ENCODE peak calls at places on chromosomes 11 and 22, in five cellular contexts. One of them, this sample, is unnamed. For H3K4me1, the result is how much of the 10 kb centered on the place peaks cover.

GRCh38 chr11:75200051-75200450 is 40.5 kb upstream of the TPBGL start:
- DNase-seq in cardiac muscle cell: no peak
- DNase-seq in colonic mucosa: peak
- DNase-seq in foreskin keratinocyte: no peak
- DNase-seq in tibial artery: no peak
- DNase-seq in this sample: no peak

GRCh38 chr22:46661221-46661851 is 41.1 kb downstream of the GRAMD4 start:
- DNase-seq in cardiac muscle cell: peak
- DNase-seq in colonic mucosa: peak
- DNase-seq in foreskin keratinocyte: peak
- DNase-seq in tibial artery: no peak
- DNase-seq in this sample: no peak

GRCh38 chr11:116224154-116224888 is 548.5 kb downstream of the BUD13 start:
- DNase-seq in cardiac muscle cell: peak
- DNase-seq in colonic mucosa: peak
- DNase-seq in foreskin keratinocyte: no peak
- DNase-seq in tibial artery: peak
- DNase-seq in this sample: no peak

GRCh38 chr11:79430280-79430679 is 10.6 kb downstream of the TENM4 start:
- DNase-seq in cardiac muscle cell: no peak
- DNase-seq in colonic mucosa: no peak
- DNase-seq in foreskin keratinocyte: no peak
- DNase-seq in tibial artery: no peak
- DNase-seq in this sample: no peak

GRCh38 chr11:95363189-95363588 is 132.2 kb upstream of the SESN3 start:
- DNase-seq in cardiac muscle cell: no peak
- DNase-seq in colonic mucosa: no peak
- DNase-seq in foreskin keratinocyte: no peak
- DNase-seq in tibial artery: no peak
- DNase-seq in this sample: no peak

GRCh38 chr11:112794321-112794720 is 166.9 kb upstream of the NCAM1 start:
- DNase-seq in cardiac muscle cell: no peak
- DNase-seq in colonic mucosa: no peak
- DNase-seq in foreskin keratinocyte: no peak
- DNase-seq in tibial artery: no peak
- DNase-seq in this sample: no peak

GRCh38 chr11:14067686-14068085 is 105.2 kb downstream of the SPON1 start:
- DNase-seq in cardiac muscle cell: no peak
- DNase-seq in colonic mucosa: no peak
- DNase-seq in foreskin keratinocyte: peak
- DNase-seq in tibial artery: no peak
- DNase-seq in this sample: no peak

GRCh38 chr11:72037554-72038311 is 39.0 kb downstream of the IL18BP start:
- DNase-seq in cardiac muscle cell: no peak
- DNase-seq in colonic mucosa: no peak
- DNase-seq in foreskin keratinocyte: no peak
- DNase-seq in tibial artery: no peak
- DNase-seq in this sample: no peak

GRCh38 chr11:133342453-133342852 is 189.8 kb downstream of the OPCML start:
- DNase-seq in cardiac muscle cell: no peak
- DNase-seq in colonic mucosa: no peak
- DNase-seq in foreskin keratinocyte: no peak
- DNase-seq in tibial artery: no peak
- DNase-seq in this sample: no peak

GRCh38 chr11:20111871-20112270 is 48.4 kb downstream of the DBX1 start:
- DNase-seq in cardiac muscle cell: no peak
- DNase-seq in colonic mucosa: no peak
- DNase-seq in foreskin keratinocyte: no peak
- DNase-seq in tibial artery: no peak
- DNase-seq in this sample: no peak

GRCh38 chr11:28107331-28107725 is 628 bp downstream of the KIF18A start:
- DNase-seq in cardiac muscle cell: peak
- DNase-seq in colonic mucosa: no peak
- DNase-seq in foreskin keratinocyte: no peak
- DNase-seq in tibial artery: no peak
- DNase-seq in this sample: no peak

GRCh38 chr11:61513143-61513740 is 4.7 kb downstream of the LRRC10B start:
- DNase-seq in cardiac muscle cell: no peak
- DNase-seq in colonic mucosa: no peak
- DNase-seq in foreskin keratinocyte: no peak
- DNase-seq in tibial artery: no peak
- DNase-seq in this sample: no peak

GRCh38 chr22:25053153-25053805 is 100.8 kb downstream of the KIAA1671 start:
- DNase-seq in cardiac muscle cell: no peak
- DNase-seq in colonic mucosa: peak
- DNase-seq in foreskin keratinocyte: no peak
- DNase-seq in tibial artery: no peak
- DNase-seq in this sample: no peak

GRCh38 chr11:38356255-38356654 is 1758.2 kb upstream of the RAG2 start:
- DNase-seq in cardiac muscle cell: no peak
- DNase-seq in colonic mucosa: no peak
- DNase-seq in foreskin keratinocyte: no peak
- DNase-seq in tibial artery: no peak
- DNase-seq in this sample: no peak

GRCh38 chr22:36405671-36406070 is 17.9 kb upstream of the MYH9 start:
- DNase-seq in cardiac muscle cell: no peak
- DNase-seq in colonic mucosa: no peak
- DNase-seq in foreskin keratinocyte: no peak
- DNase-seq in tibial artery: no peak
- DNase-seq in this sample: no peak

GRCh38 chr11:116702772-116703360 is 69.9 kb downstream of the BUD13 start:
- DNase-seq in cardiac muscle cell: no peak
- DNase-seq in colonic mucosa: no peak
- DNase-seq in foreskin keratinocyte: no peak
- DNase-seq in tibial artery: no peak
- DNase-seq in this sample: peak

GRCh38 chr11:66012371-66012945 is 650 bp downstream of the CST6 start:
- DNase-seq in cardiac muscle cell: no peak
- DNase-seq in colonic mucosa: no peak
- DNase-seq in foreskin keratinocyte: no peak
- DNase-seq in tibial artery: no peak
- DNase-seq in this sample: no peak

GRCh38 chr22:23251445-23252093 is 71.3 kb downstream of the BCR start:
- DNase-seq in cardiac muscle cell: no peak
- DNase-seq in colonic mucosa: peak
- DNase-seq in foreskin keratinocyte: no peak
- DNase-seq in tibial artery: no peak
- DNase-seq in this sample: no peak

GRCh38 chr22:28900379-28900778 is 17.0 kb downstream of the ZNRF3 start:
- DNase-seq in cardiac muscle cell: no peak
- DNase-seq in colonic mucosa: no peak
- DNase-seq in foreskin keratinocyte: no peak
- DNase-seq in tibial artery: no peak
- DNase-seq in this sample: no peak

GRCh38 chr11:28017816-28018215 is 90.1 kb downstream of the KIF18A start:
- DNase-seq in cardiac muscle cell: no peak
- DNase-seq in colonic mucosa: no peak
- DNase-seq in foreskin keratinocyte: no peak
- DNase-seq in tibial artery: no peak
- DNase-seq in this sample: no peak

GRCh38 chr22:22030493-22031182 is 48.1 kb upstream of the TOP3B start:
- DNase-seq in cardiac muscle cell: peak
- DNase-seq in colonic mucosa: no peak
- DNase-seq in foreskin keratinocyte: no peak
- DNase-seq in tibial artery: no peak
- DNase-seq in this sample: no peak

GRCh38 chr11:91688672-91689071 is 535.9 kb upstream of the FAT3 start:
- DNase-seq in cardiac muscle cell: no peak
- DNase-seq in colonic mucosa: no peak
- DNase-seq in foreskin keratinocyte: no peak
- DNase-seq in tibial artery: no peak
- DNase-seq in this sample: no peak

GRCh38 chr11:103681855-103682254 is 354.6 kb upstream of the DDI1 start:
- DNase-seq in cardiac muscle cell: no peak
- DNase-seq in colonic mucosa: no peak
- DNase-seq in foreskin keratinocyte: no peak
- DNase-seq in tibial artery: no peak
- DNase-seq in this sample: no peak

GRCh38 chr11:19244621-19245020 is 3.9 kb upstream of the E2F8 start:
- DNase-seq in cardiac muscle cell: no peak
- DNase-seq in colonic mucosa: no peak
- DNase-seq in foreskin keratinocyte: peak
- DNase-seq in tibial artery: no peak
- DNase-seq in this sample: no peak

GRCh38 chr11:124800226-124800929 is at the start of gene MSANTD2:
- DNase-seq in cardiac muscle cell: peak
- DNase-seq in colonic mucosa: peak
- DNase-seq in foreskin keratinocyte: peak
- DNase-seq in tibial artery: peak
- DNase-seq in this sample: peak

GRCh38 chr22:44210721-44211120 is 30.0 kb downstream of the PARVG start:
- DNase-seq in cardiac muscle cell: no peak
- DNase-seq in colonic mucosa: no peak
- DNase-seq in foreskin keratinocyte: no peak
- DNase-seq in tibial artery: no peak
- DNase-seq in this sample: no peak

GRCh38 chr22:40243891-40244290 is 66.2 kb downstream of the TNRC6B start:
- DNase-seq in cardiac muscle cell: no peak
- DNase-seq in colonic mucosa: no peak
- DNase-seq in foreskin keratinocyte: no peak
- DNase-seq in tibial artery: no peak
- DNase-seq in this sample: no peak

GRCh38 chr11:66950113-66950535 is 8.1 kb downstream of the PC start:
- DNase-seq in cardiac muscle cell: no peak
- DNase-seq in colonic mucosa: peak
- DNase-seq in foreskin keratinocyte: peak
- DNase-seq in tibial artery: no peak
- DNase-seq in this sample: peak

GRCh38 chr11:134224710-134225662 is 515 bp downstream of the VPS26B start:
- DNase-seq in cardiac muscle cell: peak
- DNase-seq in colonic mucosa: peak
- DNase-seq in foreskin keratinocyte: no peak
- DNase-seq in tibial artery: peak
- DNase-seq in this sample: no peak

GRCh38 chr11:35187996-35188395 is 49.0 kb downstream of the CD44 start:
- DNase-seq in cardiac muscle cell: no peak
- DNase-seq in colonic mucosa: no peak
- DNase-seq in foreskin keratinocyte: no peak
- DNase-seq in tibial artery: no peak
- DNase-seq in this sample: no peak
- H3K4me1 ChIP-seq in cardiac muscle cell: under half
- H3K4me1 ChIP-seq in colonic mucosa: under half
- H3K4me1 ChIP-seq in foreskin keratinocyte: under half
- H3K4me1 ChIP-seq in tibial artery: under half
- H3K4me1 ChIP-seq in this sample: under half

DNA sequence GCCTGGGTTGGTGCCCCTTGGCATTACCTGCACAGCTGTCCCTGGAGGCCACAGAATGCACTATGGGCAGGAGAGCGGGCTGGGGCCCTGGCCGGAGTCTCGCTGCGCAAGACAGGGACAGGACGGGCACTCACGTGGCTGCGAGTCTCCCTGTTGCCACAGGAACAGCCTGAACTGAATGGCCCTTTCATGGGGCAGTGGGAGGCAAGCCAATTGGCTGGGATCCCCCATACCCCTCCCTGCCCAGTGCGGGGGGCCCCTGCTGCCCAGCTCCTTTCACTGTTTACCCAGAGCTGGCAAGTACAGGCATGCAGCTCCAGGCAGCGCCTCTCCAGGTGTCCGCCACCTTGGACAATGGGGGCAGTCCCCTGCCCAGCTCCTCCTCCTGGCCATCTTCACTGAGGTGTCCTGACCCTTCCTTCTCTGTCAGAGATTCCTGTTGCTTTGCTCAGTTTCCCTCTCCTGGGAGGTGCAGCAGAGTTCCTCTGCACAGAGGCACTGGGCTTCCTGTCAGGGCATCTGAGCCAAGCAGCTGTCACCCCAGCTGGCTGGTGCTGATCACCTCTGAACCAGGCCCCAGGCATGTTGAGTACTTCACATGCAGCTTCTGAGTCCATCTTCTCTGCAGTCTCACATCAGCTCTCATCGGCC is 5.2 kb downstream of the USP2 start:
- DNase-seq in cardiac muscle cell: no peak
- DNase-seq in colonic mucosa: no peak
- DNase-seq in foreskin keratinocyte: no peak
- DNase-seq in tibial artery: no peak
- DNase-seq in this sample: peak
- H3K27ac ChIP-seq in cardiac muscle cell: peak
- H3K27ac ChIP-seq in colonic mucosa: no peak
- H3K27ac ChIP-seq in foreskin keratinocyte: no peak
- H3K27ac ChIP-seq in tibial artery: peak
- H3K27ac ChIP-seq in this sample: peak

DNA sequence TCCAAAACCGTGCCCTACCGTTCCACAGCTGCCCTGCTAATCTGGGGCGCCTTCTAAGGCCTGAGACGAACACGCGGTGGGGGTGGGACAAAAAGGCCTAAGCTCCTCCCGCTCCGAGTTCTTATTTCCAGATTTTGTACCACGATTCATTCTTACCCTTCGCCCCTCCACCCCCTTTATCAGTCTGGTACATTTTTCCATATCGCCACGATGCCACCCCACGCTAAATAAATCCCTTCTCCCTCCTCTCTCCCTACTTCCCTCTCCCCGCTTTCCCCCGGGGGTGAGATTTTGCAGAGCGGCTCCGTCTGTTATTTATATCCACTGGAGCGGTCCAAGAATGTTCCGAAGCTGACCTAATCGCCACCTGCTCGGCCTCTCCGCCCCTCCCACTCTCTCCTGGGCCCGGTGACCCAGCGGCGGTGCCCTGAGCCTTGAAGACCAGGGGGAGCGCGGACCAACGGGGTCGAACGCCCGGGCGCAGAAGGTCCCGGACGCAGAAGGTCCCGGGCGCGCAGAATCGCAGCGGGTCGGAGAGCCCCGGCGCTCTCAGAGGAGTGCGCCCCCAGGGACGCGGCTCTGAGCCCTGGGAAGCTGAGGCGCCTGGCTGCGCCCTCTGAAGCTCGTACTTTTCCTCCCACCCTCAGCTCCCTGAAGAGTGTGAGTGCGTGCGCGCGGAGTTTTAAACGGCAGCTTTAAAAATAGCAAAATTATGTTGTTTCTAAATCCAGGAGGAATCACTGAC is 875 bp upstream of the PACSIN3 start:
- DNase-seq in cardiac muscle cell: peak
- DNase-seq in colonic mucosa: peak
- DNase-seq in foreskin keratinocyte: no peak
- DNase-seq in tibial artery: peak
- DNase-seq in this sample: peak
- TF ChIP-seq CTCF in cardiac muscle cell: no peak
- TF ChIP-seq CTCF in colonic mucosa: no peak
- TF ChIP-seq CTCF in foreskin keratinocyte: peak
- TF ChIP-seq CTCF in tibial artery: no peak
- TF ChIP-seq CTCF in this sample: no peak

GRCh38 chr11:6673523-6673922 is 9.6 kb downstream of the MRPL17 start:
- DNase-seq in cardiac muscle cell: no peak
- DNase-seq in colonic mucosa: no peak
- DNase-seq in foreskin keratinocyte: no peak
- DNase-seq in tibial artery: no peak
- DNase-seq in this sample: no peak

GRCh38 chr11:6674198-6674597 is 8.9 kb downstream of the MRPL17 start:
- DNase-seq in cardiac muscle cell: no peak
- DNase-seq in colonic mucosa: no peak
- DNase-seq in foreskin keratinocyte: no peak
- DNase-seq in tibial artery: no peak
- DNase-seq in this sample: no peak

GRCh38 chr11:6670202-6670830 is 12.8 kb downstream of the MRPL17 start:
- DNase-seq in cardiac muscle cell: no peak
- DNase-seq in colonic mucosa: no peak
- DNase-seq in foreskin keratinocyte: no peak
- DNase-seq in tibial artery: no peak
- DNase-seq in this sample: no peak

GRCh38 chr11:6674856-6675255 is 8.3 kb downstream of the MRPL17 start:
- DNase-seq in cardiac muscle cell: no peak
- DNase-seq in colonic mucosa: no peak
- DNase-seq in foreskin keratinocyte: no peak
- DNase-seq in tibial artery: no peak
- DNase-seq in this sample: no peak

GRCh38 chr11:6672006-6672405 is 11.1 kb downstream of the MRPL17 start:
- DNase-seq in cardiac muscle cell: no peak
- DNase-seq in colonic mucosa: no peak
- DNase-seq in foreskin keratinocyte: no peak
- DNase-seq in tibial artery: no peak
- DNase-seq in this sample: no peak
- H3K4me1 ChIP-seq in cardiac muscle cell: under half
- H3K4me1 ChIP-seq in colonic mucosa: under half
- H3K4me1 ChIP-seq in foreskin keratinocyte: under half
- H3K4me1 ChIP-seq in tibial artery: under half
- H3K4me1 ChIP-seq in this sample: under half

This sample was measured in ascending aorta.